ENCODE peak calls at places on chromosome 9, in four cellular contexts. P is sigmoid colon, M is heart left ventricle, R is IMR-90. E is an unnamed sample.

GRCh38 chr9:37197158-37198033 is 77.0 kb downstream of the ZCCHC7 start:
- DNase-seq in P (no peak), M (no peak), R (peak; percentile 77), E (no peak)

GRCh38 chr9:72326643-72327042 is 38.4 kb downstream of the ZFAND5 start:
- DNase-seq in P (no peak), M (no peak), R (no peak), E (no peak)

GRCh38 chr9:90916147-90916734 is 114.6 kb downstream of the SYK start:
- DNase-seq in P (no peak), M (no peak), R (peak; percentile 73), E (no peak)

GRCh38 chr9:33329117-33329563 is 38.8 kb downstream of the NFX1 start:
- DNase-seq in P (peak; percentile 91), M (peak; percentile 73), R (peak; percentile 94), E (no peak)

GRCh38 chr9:129580211-129580915 is 40.5 kb downstream of the C9orf50 start:
- DNase-seq in P (no peak), M (no peak), R (no peak), E (no peak)

GRCh38 chr9:92728831-92729734 is 35.5 kb downstream of the BICD2 start:
- DNase-seq in P (no peak), M (peak; percentile 43), R (peak; percentile 20), E (peak; percentile 67)

GRCh38 chr9:16883586-16883985 is 13.1 kb upstream of the BNC2 start:
- DNase-seq in P (no peak), M (no peak), R (peak; percentile 27), E (no peak)

GRCh38 chr9:35691757-35692301 is 2.1 kb upstream of the TPM2 start:
- DNase-seq in P (peak; percentile 83), M (peak; percentile 24), R (no peak), E (peak; percentile 66)

GRCh38 chr9:98993570-98993945 is 49.9 kb downstream of the COL15A1 start:
- DNase-seq in P (no peak), M (peak; percentile 69), R (no peak), E (peak; percentile 16)

GRCh38 chr9:11312976-11313375 is 700.2 kb upstream of the PTPRD start:
- DNase-seq in P (no peak), M (no peak), R (no peak), E (no peak)

GRCh38 chr9:130768265-130768664 is 66.8 kb upstream of the ABL1 start:
- DNase-seq in P (no peak), M (peak; percentile 42), R (peak; percentile 49), E (peak; percentile 63)

GRCh38 chr9:89007041-89007440 is 15.8 kb downstream of the S1PR3 start:
- DNase-seq in P (no peak), M (no peak), R (no peak), E (no peak)

GRCh38 chr9:117772960-117773359 is 68.8 kb downstream of the TLR4 start:
- DNase-seq in P (no peak), M (no peak), R (no peak), E (no peak)

GRCh38 chr9:93450817-93451761 is at the start of gene FAM120A:
- DNase-seq in P (peak; percentile 87), M (peak; percentile 78), R (peak; percentile 70), E (peak; percentile 85)

GRCh38 chr9:127495884-127496555 is 44.7 kb downstream of the LRSAM1 start:
- DNase-seq in P (peak; percentile 65), M (no peak), R (no peak), E (no peak)

GRCh38 chr9:16030513-16031185 is 477.8 kb downstream of the CCDC171 start:
- DNase-seq in P (no peak), M (no peak), R (peak; percentile 96), E (no peak)

GRCh38 chr9:115640887-115641286 is 512.7 kb upstream of the PAPPA start:
- DNase-seq in P (no peak), M (no peak), R (peak; percentile 87), E (no peak)

GRCh38 chr9:89497978-89498844 is at the start of gene SEMA4D:
- DNase-seq in P (peak; percentile 89), M (peak; percentile 78), R (peak; percentile 51), E (peak; percentile 89)

GRCh38 chr9:137454506-137455360 is 4.4 kb downstream of the NSMF start:
- DNase-seq in P (peak; percentile 81), M (peak; percentile 46), R (no peak), E (peak; percentile 84)

GRCh38 chr9:36849943-36850342 is 184.1 kb downstream of the PAX5 start:
- DNase-seq in P (no peak), M (no peak), R (no peak), E (no peak)

GRCh38 chr9:128733256-128733655 is 9.3 kb upstream of the ZDHHC12 start:
- DNase-seq in P (peak; percentile 75), M (peak; percentile 75), R (peak; percentile 81), E (peak; percentile 98)

GRCh38 chr9:503331-503730 is 288.7 kb downstream of the DOCK8 start:
- DNase-seq in P (no peak), M (no peak), R (no peak), E (peak; percentile 49)

GRCh38 chr9:72292184-72292787 is 72.7 kb downstream of the ZFAND5 start:
- DNase-seq in P (no peak), M (no peak), R (peak; percentile 49), E (no peak)

GRCh38 chr9:97562542-97562941 is 61.1 kb downstream of the TMOD1 start:
- DNase-seq in P (no peak), M (no peak), R (no peak), E (no peak)

GRCh38 chr9:135565141-135565628 is 3.6 kb downstream of the PAEP start:
- DNase-seq in P (no peak), M (no peak), R (no peak), E (no peak)

GRCh38 chr9:128456613-128457061 is 831 bp downstream of the ODF2 start:
- DNase-seq in P (peak; percentile 86), M (peak; percentile 77), R (peak; percentile 58), E (peak; percentile 88)

GRCh38 chr9:131836607-131837315 is 96.9 kb upstream of the RAPGEF1 start:
- DNase-seq in P (no peak), M (no peak), R (no peak), E (no peak)

DNA sequence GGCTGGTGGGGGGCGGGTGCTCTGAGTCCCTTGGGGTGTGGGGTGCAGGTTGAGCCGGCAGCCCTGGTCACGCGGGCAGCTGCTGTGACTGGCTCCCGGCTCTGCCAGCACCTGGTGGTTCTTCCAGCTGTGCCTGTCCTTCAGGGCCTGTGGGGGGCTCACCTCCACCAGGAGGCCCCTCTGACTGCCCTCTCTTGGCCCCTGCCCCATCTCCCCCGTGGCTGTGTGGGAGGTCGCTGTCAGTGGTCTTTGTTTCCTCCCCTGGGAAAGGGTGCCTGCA is 3.3 kb downstream of the RXRA start:
- DNase-seq in P (no peak), M (peak; percentile 28), R (no peak), E (no peak)
- H3K4me3 ChIP-seq in P (peak overlapping the region; percentile 84), M (no peak overlapping the region), R (no peak overlapping the region), E (no peak overlapping the region)

DNA sequence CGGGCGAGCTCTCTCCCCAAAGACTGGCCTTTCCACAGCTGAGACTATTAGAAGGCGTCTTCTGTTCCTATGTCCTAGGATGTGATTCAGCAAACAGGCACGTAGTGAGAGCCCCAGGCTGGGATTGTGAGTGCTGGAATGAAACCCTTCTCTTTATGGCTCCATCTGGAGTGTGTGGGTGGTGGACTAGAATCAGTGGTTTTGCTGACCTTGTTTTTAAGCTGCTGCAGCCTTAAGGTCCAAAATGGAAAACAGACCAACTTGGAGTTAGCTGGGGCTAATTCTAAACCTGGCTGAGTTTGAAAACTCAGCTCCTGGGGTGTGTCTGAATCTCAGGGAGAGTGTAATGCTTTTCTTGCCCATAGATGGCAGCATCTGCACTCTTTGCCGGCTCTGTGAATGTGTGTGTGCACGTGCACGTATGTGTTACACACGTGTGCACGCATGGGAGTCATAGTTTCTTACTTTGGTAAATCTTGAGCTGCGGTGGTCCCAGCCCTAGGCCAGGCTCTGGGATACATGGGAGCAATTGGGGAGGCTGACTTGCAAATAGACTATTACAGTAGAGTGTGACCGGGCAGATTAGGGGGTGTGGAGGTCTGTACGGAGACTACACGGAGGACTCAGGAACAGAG is 10.7 kb downstream of the GSN start:
- DNase-seq in P (peak; percentile 94), M (peak; percentile 77), R (peak; percentile 99), E (peak; percentile 81)
- H3K4me1 ChIP-seq in P (peaks cover 100% of the 10 kb centered on the region), M (peaks cover 50% of the 10 kb centered on the region), R (peaks cover 48% of the 10 kb centered on the region), E (no peaks in the 10 kb centered on the region)

GRCh38 chr9:34652608-34653007 is 623 bp downstream of the IL11RA start:
- DNase-seq in P (no peak), M (no peak), R (no peak), E (no peak)

GRCh38 chr9:34651876-34652602 is at the start of gene IL11RA:
- DNase-seq in P (peak; percentile 97), M (peak; percentile 95), R (peak; percentile 84), E (peak; percentile 98)

GRCh38 chr9:34651286-34651685 is 699 bp upstream of the IL11RA start:
- DNase-seq in P (peak; percentile 81), M (peak; percentile 55), R (peak; percentile 54), E (no peak)

GRCh38 chr9:34648673-34649072 is 2.2 kb downstream of the GALT start:
- DNase-seq in P (no peak), M (no peak), R (no peak), E (no peak)

GRCh38 chr9:34650816-34651215 is 1.2 kb upstream of the IL11RA start:
- DNase-seq in P (no peak), M (no peak), R (peak; percentile 26), E (no peak)
- TF ChIP-seq CTCF in P (no peak), M (no peak), R (no peak), E (no peak)

GRCh38 chr9:38211002-38211401 is 142.0 kb upstream of the SHB start:
- DNase-seq in P (no peak), M (no peak), R (no peak), E (no peak)

GRCh38 chr9:38214441-38214840 is 145.4 kb upstream of the SHB start:
- DNase-seq in P (no peak), M (no peak), R (no peak), E (peak; percentile 87)

GRCh38 chr9:38215465-38215864 is 146.4 kb upstream of the SHB start:
- DNase-seq in P (no peak), M (no peak), R (no peak), E (peak; percentile 34)

GRCh38 chr9:38213591-38213990 is 144.6 kb upstream of the SHB start:
- DNase-seq in P (no peak), M (no peak), R (no peak), E (no peak)

DNA sequence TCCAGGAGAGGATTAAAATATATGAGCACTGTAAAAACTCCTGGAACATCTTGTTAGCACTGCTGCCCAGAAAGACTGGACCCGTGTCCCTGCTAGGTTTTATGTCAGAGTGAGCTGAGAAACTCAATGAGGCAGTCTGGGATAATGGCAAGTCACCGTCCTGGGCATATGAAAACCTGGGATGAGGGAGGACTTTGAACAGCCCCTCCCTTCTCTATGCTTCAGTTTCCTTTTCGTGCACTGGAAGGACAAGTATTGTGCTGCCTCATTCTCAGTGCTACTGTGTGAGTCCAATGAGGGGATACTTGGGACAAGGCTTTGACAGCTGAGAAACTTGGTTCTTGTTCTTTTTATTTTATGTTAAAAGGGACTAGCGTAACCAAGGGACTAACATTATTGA is 143.0 kb upstream of the SHB start:
- DNase-seq in P (no peak), M (no peak), R (no peak), E (no peak)
- H3K4me3 ChIP-seq in P (no peak overlapping the region), M (no peak overlapping the region), R (no peak overlapping the region), E (no peak overlapping the region)